ENCODE peak calls at places on chromosomes 12 and 14, in eight cellular contexts. Z is left lung, D is GM20000, A is brain microvascular endothelial cell, U is choroid plexus epithelial cell, G is osteocyte, F is LNCaP clone FGC, O is neural crest cell. Y is an unnamed sample.

GRCh38 chr12:4279120-4279690 is 5.6 kb downstream of the CCND2 start:
- DNase-seq in Z (no peak), D (no peak), A (no peak), U (no peak), G (no peak), F (no peak), O (no peak), Y (no peak)

GRCh38 chr12:104596876-104597833 is 140.4 kb downstream of the CHST11 start:
- DNase-seq in Z (no peak), D (peak), A (no peak), U (no peak), G (no peak), F (no peak), O (no peak), Y (no peak)

GRCh38 chr12:13288501-13288900 is 92.0 kb downstream of the EMP1 start:
- DNase-seq in Z (no peak), D (no peak), A (no peak), U (no peak), G (no peak), F (no peak), O (no peak), Y (no peak)

GRCh38 chr12:94099191-94099983 is 49.0 kb upstream of the PLXNC1 start:
- DNase-seq in Z (no peak), D (no peak), A (peak), U (no peak), G (no peak), F (no peak), O (no peak), Y (no peak)

GRCh38 chr14:64654072-64654899 is 49.9 kb upstream of the PLEKHG3 start:
- DNase-seq in Z (no peak), D (peak), A (peak), U (peak), G (no peak), F (peak), O (no peak), Y (no peak)

GRCh38 chr14:50425816-50426215 is 29.1 kb upstream of the CDKL1 start:
- DNase-seq in Z (no peak), D (no peak), A (peak), U (peak), G (no peak), F (no peak), O (no peak), Y (no peak)

GRCh38 chr12:109920266-109920780 is 20.2 kb downstream of the TCHP start:
- DNase-seq in Z (peak), D (no peak), A (no peak), U (peak), G (no peak), F (no peak), O (no peak), Y (no peak)

GRCh38 chr12:19833775-19834501 is 394.6 kb downstream of the AEBP2 start:
- DNase-seq in Z (no peak), D (no peak), A (peak), U (peak), G (no peak), F (no peak), O (no peak), Y (no peak)

GRCh38 chr12:26867084-26867483 is 34.1 kb upstream of the ITPR2 start:
- DNase-seq in Z (no peak), D (peak), A (no peak), U (no peak), G (no peak), F (no peak), O (no peak), Y (peak)

GRCh38 chr14:105334383-105335230 is 20.1 kb downstream of the PACS2 start:
- DNase-seq in Z (peak), D (no peak), A (no peak), U (no peak), G (no peak), F (no peak), O (no peak), Y (no peak)

GRCh38 chr12:26936559-26937442 is 980 bp downstream of the INTS13 start:
- DNase-seq in Z (no peak), D (peak), A (no peak), U (no peak), G (no peak), F (no peak), O (no peak), Y (no peak)

GRCh38 chr14:75063013-75063412 is 811 bp downstream of the ACYP1 start:
- DNase-seq in Z (no peak), D (no peak), A (no peak), U (no peak), G (no peak), F (no peak), O (no peak), Y (no peak)

GRCh38 chr12:52045794-52046199 is 5.4 kb upstream of the NR4A1 start:
- DNase-seq in Z (peak), D (no peak), A (no peak), U (no peak), G (no peak), F (no peak), O (no peak), Y (no peak)
- TF ChIP-seq CTCF in Z (no peak), D (no peak), A (no peak), U (no peak), G (no peak), F (no peak), O (no peak), Y (no peak)

DNA sequence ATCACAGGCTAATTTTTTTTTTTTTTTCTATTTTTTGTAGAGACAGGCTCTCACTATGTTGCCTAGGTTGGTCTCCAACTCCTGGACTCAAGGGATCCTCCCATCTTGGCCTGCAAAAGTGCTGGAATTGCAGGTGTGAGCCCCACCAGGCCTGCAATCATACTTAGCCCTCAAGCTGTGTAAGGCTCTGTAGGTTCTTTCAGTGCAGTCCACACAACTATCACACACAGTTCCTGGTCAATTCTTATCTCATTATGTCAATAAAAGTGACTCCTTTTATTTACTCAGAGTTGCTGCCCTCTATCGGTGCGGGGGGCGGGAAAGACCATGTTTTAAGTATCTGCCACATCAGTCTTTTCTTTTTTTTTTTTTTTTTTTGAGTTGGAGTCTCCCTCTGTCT is 29.0 kb downstream of the SLC2A3 start:
- DNase-seq in Z (no peak), D (peak), A (peak), U (peak), G (no peak), F (peak), O (peak), Y (peak)
- TF ChIP-seq CTCF in Z (no peak), D (no peak), A (peak), U (peak), G (peak), F (peak), O (peak), Y (peak)

GRCh38 chr12:77720258-77720657 is 110.4 kb upstream of the NAV3 start:
- DNase-seq in Z (no peak), D (no peak), A (no peak), U (peak), G (no peak), F (no peak), O (no peak), Y (no peak)
- TF ChIP-seq CTCF in Z (no peak), D (no peak), A (peak), U (peak), G (no peak), F (peak), O (peak), Y (no peak)

GRCh38 chr12:77342275-77342674 is 276.9 kb upstream of the E2F7 start:
- DNase-seq in Z (no peak), D (no peak), A (no peak), U (no peak), G (no peak), F (no peak), O (no peak), Y (no peak)
- TF ChIP-seq CTCF in Z (no peak), D (no peak), A (no peak), U (no peak), G (no peak), F (no peak), O (no peak), Y (no peak)

GRCh38 chr12:85872497-85873091 is 1.5 kb upstream of the NTS start:
- DNase-seq in Z (no peak), D (peak), A (peak), U (peak), G (no peak), F (peak), O (no peak), Y (peak)

GRCh38 chr12:85877459-85877858 is 3.4 kb downstream of the NTS start:
- DNase-seq in Z (no peak), D (no peak), A (no peak), U (no peak), G (no peak), F (no peak), O (no peak), Y (no peak)

DNA sequence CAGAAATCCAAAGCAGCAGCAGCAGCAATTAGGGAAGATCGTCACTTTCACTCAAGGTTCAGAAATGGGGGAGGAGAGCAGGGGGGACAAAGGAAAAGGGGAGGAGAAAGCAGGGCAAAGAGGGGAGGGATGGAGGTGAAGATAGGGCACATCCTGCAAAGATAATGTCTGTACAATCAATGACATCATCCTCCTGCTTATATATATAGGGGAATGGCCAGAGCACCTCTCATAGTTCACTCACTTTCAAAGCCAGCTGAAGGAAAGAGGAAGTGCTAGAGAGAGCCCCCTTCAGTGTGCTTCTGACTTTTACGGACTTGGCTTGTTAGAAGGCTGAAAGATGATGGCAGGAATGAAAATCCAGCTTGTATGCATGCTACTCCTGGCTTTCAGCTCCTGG is at the start of gene NTS:
- DNase-seq in Z (no peak), D (peak), A (no peak), U (peak), G (no peak), F (no peak), O (no peak), Y (no peak)
- TF ChIP-seq CTCF in Z (no peak), D (no peak), A (peak), U (peak), G (no peak), F (no peak), O (no peak), Y (no peak)